ENCODE peak calls at places on chromosomes 13 and 19, in four cellular contexts. V is OCI-LY7, W is stomach, C is nucleus accumbens. H is an unnamed sample.

GRCh38 chr19:12840091-12841079 is 2.1 kb downstream of the MAST1 start:
- DNase-seq in C (no peak), V (peak; percentile 90), W (peak; percentile 71), H (no peak)

GRCh38 chr13:112634102-112634501 is 46.1 kb upstream of the TUBGCP3 start:
- DNase-seq in W (no peak), V (no peak), C (no peak), H (no peak)

GRCh38 chr13:41244555-41244954 is 18.8 kb downstream of the MTRF1 start:
- DNase-seq in W (no peak), C (no peak), V (no peak), H (no peak)

GRCh38 chr13:99859178-99860177 is 112.1 kb downstream of the ZIC5 start:
- DNase-seq in W (no peak), V (no peak), C (no peak), H (no peak)

GRCh38 chr19:47391510-47392223 is 27.7 kb downstream of the MEIS3 start:
- DNase-seq in W (peak; percentile 82), C (peak; percentile 63), V (peak; percentile 79), H (peak; percentile 53)

GRCh38 chr13:112744306-112745021 is 54.6 kb downstream of the ATP11A start:
- DNase-seq in V (no peak), C (no peak), W (no peak), H (no peak)

GRCh38 chr13:43261018-43261417 is 237.6 kb downstream of the DNAJC15 start:
- DNase-seq in V (no peak), C (no peak), W (no peak), H (no peak)

GRCh38 chr19:13796301-13797057 is 1.2 kb downstream of the ZSWIM4 start:
- DNase-seq in V (peak; percentile 45), C (no peak), W (peak; percentile 53), H (no peak)

GRCh38 chr13:23797276-23797903 is 91.8 kb downstream of the MIPEP start:
- DNase-seq in W (no peak), C (no peak), V (no peak), H (no peak)

GRCh38 chr13:96091164-96091931 is 1.4 kb downstream of the HS6ST3 start:
- DNase-seq in C (no peak), V (no peak), W (peak; percentile 33), H (no peak)

GRCh38 chr13:35468195-35468594 is 8.3 kb downstream of the MAB21L1 start:
- DNase-seq in V (no peak), W (no peak), C (no peak), H (no peak)

GRCh38 chr19:13022111-13022858 is 27.0 kb downstream of the NFIX start:
- DNase-seq in C (no peak), W (no peak), V (no peak), H (no peak)

GRCh38 chr13:46475586-46475991 is 77.4 kb upstream of the LRCH1 start:
- DNase-seq in C (no peak), W (no peak), V (no peak), H (no peak)

GRCh38 chr13:80341771-80342271 is 895 bp upstream of the SPRY2 start:
- DNase-seq in W (no peak), C (peak; percentile 52), V (no peak), H (no peak)

GRCh38 chr19:53912653-53913052 is 3.6 kb downstream of the CACNG7 start:
- DNase-seq in V (peak; percentile 13), C (no peak), W (no peak), H (no peak)

GRCh38 chr19:11581740-11582139 is 4.3 kb upstream of the ACP5 start:
- DNase-seq in C (no peak), W (no peak), V (peak; percentile 92), H (peak; percentile 65)

GRCh38 chr13:113631341-113632095 is 26.5 kb downstream of the ATP4B start:
- DNase-seq in V (no peak), C (no peak), W (no peak), H (no peak)

GRCh38 chr19:41449079-41449864 is 6.3 kb downstream of the ERICH4 start:
- DNase-seq in V (peak; percentile 71), W (peak; percentile 77), C (peak; percentile 31), H (peak; percentile 70)

GRCh38 chr19:4007836-4008539 is 452 bp downstream of the PIAS4 start:
- DNase-seq in C (no peak), W (no peak), V (peak; percentile 30), H (no peak)

GRCh38 chr19:33690461-33691427 is 69.0 kb downstream of the CHST8 start:
- DNase-seq in C (no peak), W (no peak), V (no peak), H (no peak)

GRCh38 chr13:79988573-79988972 is 352.4 kb downstream of the SPRY2 start:
- DNase-seq in W (peak; percentile 37), V (no peak), C (no peak), H (no peak)

GRCh38 chr13:48750588-48751383 is 97.1 kb downstream of the CYSLTR2 start:
- DNase-seq in V (no peak), C (no peak), W (no peak), H (no peak)

GRCh38 chr13:105231579-105231978 is 1303.9 kb downstream of the EFNB2 start:
- DNase-seq in V (no peak), W (no peak), C (no peak), H (no peak)

GRCh38 chr19:30173593-30174356 is 198.4 kb upstream of the ZNF536 start:
- DNase-seq in W (no peak), V (no peak), C (no peak), H (no peak)

GRCh38 chr19:6126335-6126974 is 9.0 kb upstream of the ACSBG2 start:
- DNase-seq in C (no peak), V (peak; percentile 71), W (no peak), H (peak; percentile 54)

GRCh38 chr19:42150940-42151339 is 18.7 kb upstream of the POU2F2 start:
- DNase-seq in C (no peak), W (no peak), V (no peak), H (no peak)

GRCh38 chr19:57241181-57241580 is 749 bp downstream of the ZNF805 start:
- DNase-seq in W (no peak), V (peak; percentile 7), C (no peak), H (no peak)

GRCh38 chr13:51444922-51445321 is 7.9 kb downstream of the INTS6 start:
- DNase-seq in V (no peak), C (no peak), W (no peak), H (no peak)

GRCh38 chr13:80475718-80476117 is 134.8 kb upstream of the SPRY2 start:
- DNase-seq in W (no peak), C (no peak), V (no peak), H (no peak)

GRCh38 chr19:13091400-13092161 is 11.1 kb downstream of the LYL1 start:
- DNase-seq in C (peak; percentile 68), W (no peak), V (no peak), H (no peak)

GRCh38 chr19:37654525-37654832 is 786 bp downstream of the ZFP30 start:
- DNase-seq in W (no peak), C (no peak), V (peak; percentile 22), H (no peak)

GRCh38 chr19:5091576-5092215 is 122.8 kb downstream of the KDM4B start:
- DNase-seq in C (no peak), W (no peak), V (no peak), H (no peak)

GRCh38 chr19:43692364-43692763 is 22.4 kb upstream of the PLAUR start:
- DNase-seq in W (no peak), C (no peak), V (no peak), H (no peak)

GRCh38 chr13:45229172-45229571 is 28.3 kb upstream of the KCTD4 start:
- DNase-seq in W (no peak), V (no peak), C (no peak), H (no peak)

GRCh38 chr13:110042253-110042652 is 255.9 kb upstream of the IRS2 start:
- DNase-seq in W (no peak), C (no peak), V (no peak), H (no peak)

GRCh38 chr13:65855276-65855675 is 1374.9 kb downstream of the PCDH9 start:
- DNase-seq in C (no peak), V (no peak), W (no peak), H (no peak)

GRCh38 chr13:73177017-73177416 is 118.2 kb downstream of the KLF5 start:
- DNase-seq in C (no peak), W (no peak), V (no peak), H (no peak)

GRCh38 chr19:19817357-19817756 is 4.2 kb downstream of the ZNF506 start:
- DNase-seq in W (no peak), V (no peak), C (no peak), H (no peak)

GRCh38 chr19:30362156-30362754 is 9.9 kb upstream of the ZNF536 start:
- DNase-seq in W (peak; percentile 10), C (no peak), V (no peak), H (no peak)

GRCh38 chr13:97254809-97255208 is 32.7 kb downstream of the MBNL2 start:
- DNase-seq in W (no peak), C (no peak), V (no peak), H (no peak)

H was measured in GM19239.